ENCODE peak calls at places on chromosomes 3 and 15, in five cellular contexts. One of them, this sample, is unnamed.

GRCh38 chr3:120678984-120679383 is 3.1 kb downstream of the HGD start:
- DNase-seq in NCI-H345: no peak
- DNase-seq in A172: no peak
- DNase-seq in activated CD4-positive, alpha-beta T cell treated with anti-CD3 and anti-CD28 coated beads, Interleukin-2, amount 50 U/mL, for 1 hour: no peak
- DNase-seq in CD8-positive, alpha-beta memory T cell: no peak
- DNase-seq in this sample: no peak

GRCh38 chr3:184236033-184236410 is 6.6 kb downstream of the VWA5B2 start:
- DNase-seq in NCI-H345: no peak
- DNase-seq in A172: no peak
- DNase-seq in activated CD4-positive, alpha-beta T cell treated with anti-CD3 and anti-CD28 coated beads, Interleukin-2, amount 50 U/mL, for 1 hour: no peak
- DNase-seq in CD8-positive, alpha-beta memory T cell: no peak
- DNase-seq in this sample: no peak

GRCh38 chr3:143150979-143151726 is 31.6 kb downstream of the CHST2 start:
- DNase-seq in NCI-H345: no peak
- DNase-seq in A172: no peak
- DNase-seq in activated CD4-positive, alpha-beta T cell treated with anti-CD3 and anti-CD28 coated beads, Interleukin-2, amount 50 U/mL, for 1 hour: no peak
- DNase-seq in CD8-positive, alpha-beta memory T cell: no peak
- DNase-seq in this sample: no peak

GRCh38 chr15:89898628-89899302 is 5.0 kb upstream of the AP3S2 start:
- DNase-seq in NCI-H345: peak
- DNase-seq in A172: peak
- DNase-seq in activated CD4-positive, alpha-beta T cell treated with anti-CD3 and anti-CD28 coated beads, Interleukin-2, amount 50 U/mL, for 1 hour: peak
- DNase-seq in CD8-positive, alpha-beta memory T cell: no peak
- DNase-seq in this sample: peak

GRCh38 chr3:78765671-78766485 is 1001.9 kb downstream of the ROBO1 start:
- DNase-seq in NCI-H345: peak
- DNase-seq in A172: no peak
- DNase-seq in activated CD4-positive, alpha-beta T cell treated with anti-CD3 and anti-CD28 coated beads, Interleukin-2, amount 50 U/mL, for 1 hour: no peak
- DNase-seq in CD8-positive, alpha-beta memory T cell: no peak
- DNase-seq in this sample: no peak

GRCh38 chr15:68333775-68334470 is 56.4 kb downstream of the FEM1B start:
- DNase-seq in NCI-H345: peak
- DNase-seq in A172: peak
- DNase-seq in activated CD4-positive, alpha-beta T cell treated with anti-CD3 and anti-CD28 coated beads, Interleukin-2, amount 50 U/mL, for 1 hour: no peak
- DNase-seq in CD8-positive, alpha-beta memory T cell: no peak
- DNase-seq in this sample: no peak

GRCh38 chr3:38586546-38587520 is 62.7 kb downstream of the SCN5A start:
- DNase-seq in NCI-H345: no peak
- DNase-seq in A172: no peak
- DNase-seq in activated CD4-positive, alpha-beta T cell treated with anti-CD3 and anti-CD28 coated beads, Interleukin-2, amount 50 U/mL, for 1 hour: no peak
- DNase-seq in CD8-positive, alpha-beta memory T cell: no peak
- DNase-seq in this sample: no peak

GRCh38 chr3:110419096-110419495 is 652.5 kb upstream of the NECTIN3 start:
- DNase-seq in NCI-H345: no peak
- DNase-seq in A172: peak
- DNase-seq in activated CD4-positive, alpha-beta T cell treated with anti-CD3 and anti-CD28 coated beads, Interleukin-2, amount 50 U/mL, for 1 hour: no peak
- DNase-seq in CD8-positive, alpha-beta memory T cell: no peak
- DNase-seq in this sample: no peak

GRCh38 chr3:157128771-157129671 is 30.9 kb downstream of the CCNL1 start:
- DNase-seq in NCI-H345: no peak
- DNase-seq in A172: peak
- DNase-seq in activated CD4-positive, alpha-beta T cell treated with anti-CD3 and anti-CD28 coated beads, Interleukin-2, amount 50 U/mL, for 1 hour: no peak
- DNase-seq in CD8-positive, alpha-beta memory T cell: peak
- DNase-seq in this sample: peak

GRCh38 chr3:127748754-127749327 is 73.5 kb downstream of the MGLL start:
- DNase-seq in NCI-H345: no peak
- DNase-seq in A172: no peak
- DNase-seq in activated CD4-positive, alpha-beta T cell treated with anti-CD3 and anti-CD28 coated beads, Interleukin-2, amount 50 U/mL, for 1 hour: no peak
- DNase-seq in CD8-positive, alpha-beta memory T cell: no peak
- DNase-seq in this sample: no peak

GRCh38 chr3:106717178-106717780 is 660.0 kb upstream of the CCDC54 start:
- DNase-seq in NCI-H345: no peak
- DNase-seq in A172: no peak
- DNase-seq in activated CD4-positive, alpha-beta T cell treated with anti-CD3 and anti-CD28 coated beads, Interleukin-2, amount 50 U/mL, for 1 hour: no peak
- DNase-seq in CD8-positive, alpha-beta memory T cell: no peak
- DNase-seq in this sample: no peak

GRCh38 chr3:124926426-124927116 is 8.0 kb downstream of the MUC13 start:
- DNase-seq in NCI-H345: no peak
- DNase-seq in A172: no peak
- DNase-seq in activated CD4-positive, alpha-beta T cell treated with anti-CD3 and anti-CD28 coated beads, Interleukin-2, amount 50 U/mL, for 1 hour: no peak
- DNase-seq in CD8-positive, alpha-beta memory T cell: no peak
- DNase-seq in this sample: no peak

GRCh38 chr15:57686657-57687056 is 19.9 kb upstream of the POLR2M start:
- DNase-seq in NCI-H345: no peak
- DNase-seq in A172: no peak
- DNase-seq in activated CD4-positive, alpha-beta T cell treated with anti-CD3 and anti-CD28 coated beads, Interleukin-2, amount 50 U/mL, for 1 hour: no peak
- DNase-seq in CD8-positive, alpha-beta memory T cell: no peak
- DNase-seq in this sample: no peak

GRCh38 chr15:89132611-89133242 is 44.5 kb downstream of the ABHD2 start:
- DNase-seq in NCI-H345: no peak
- DNase-seq in A172: no peak
- DNase-seq in activated CD4-positive, alpha-beta T cell treated with anti-CD3 and anti-CD28 coated beads, Interleukin-2, amount 50 U/mL, for 1 hour: no peak
- DNase-seq in CD8-positive, alpha-beta memory T cell: no peak
- DNase-seq in this sample: no peak

GRCh38 chr3:177824841-177825240 is 627.6 kb upstream of the TBL1XR1 start:
- DNase-seq in NCI-H345: peak
- DNase-seq in A172: no peak
- DNase-seq in activated CD4-positive, alpha-beta T cell treated with anti-CD3 and anti-CD28 coated beads, Interleukin-2, amount 50 U/mL, for 1 hour: no peak
- DNase-seq in CD8-positive, alpha-beta memory T cell: no peak
- DNase-seq in this sample: no peak

GRCh38 chr3:71142440-71143161 is 440.9 kb downstream of the FOXP1 start:
- DNase-seq in NCI-H345: no peak
- DNase-seq in A172: peak
- DNase-seq in activated CD4-positive, alpha-beta T cell treated with anti-CD3 and anti-CD28 coated beads, Interleukin-2, amount 50 U/mL, for 1 hour: no peak
- DNase-seq in CD8-positive, alpha-beta memory T cell: no peak
- DNase-seq in this sample: no peak

GRCh38 chr15:66251790-66252355 is 1.7 kb downstream of the MEGF11 start:
- DNase-seq in NCI-H345: no peak
- DNase-seq in A172: no peak
- DNase-seq in activated CD4-positive, alpha-beta T cell treated with anti-CD3 and anti-CD28 coated beads, Interleukin-2, amount 50 U/mL, for 1 hour: no peak
- DNase-seq in CD8-positive, alpha-beta memory T cell: no peak
- DNase-seq in this sample: no peak

GRCh38 chr15:60424006-60424405 is 26.2 kb upstream of the ANXA2 start:
- DNase-seq in NCI-H345: no peak
- DNase-seq in A172: no peak
- DNase-seq in activated CD4-positive, alpha-beta T cell treated with anti-CD3 and anti-CD28 coated beads, Interleukin-2, amount 50 U/mL, for 1 hour: no peak
- DNase-seq in CD8-positive, alpha-beta memory T cell: no peak
- DNase-seq in this sample: no peak

GRCh38 chr3:53114412-53115074 is 15.7 kb downstream of the RFT1 start:
- DNase-seq in NCI-H345: no peak
- DNase-seq in A172: peak
- DNase-seq in activated CD4-positive, alpha-beta T cell treated with anti-CD3 and anti-CD28 coated beads, Interleukin-2, amount 50 U/mL, for 1 hour: no peak
- DNase-seq in CD8-positive, alpha-beta memory T cell: no peak
- DNase-seq in this sample: peak

This sample was measured in SW480.